ENCODE peak calls at places on chromosome 19, in four cellular contexts. One of them, this sample, is unnamed.
A peak's percentile ranks its signal among the peaks of the same experiment; 100 is the strongest.

GRCh38 chr19:16566161-16566560 is 6.1 kb downstream of the SLC35E1 start:
- DNase-seq in mammary epithelial cell: no peak
- DNase-seq in endodermal cell: no peak
- DNase-seq in IMR-90: no peak
- DNase-seq in this sample: no peak

GRCh38 chr19:30675086-30675485 is 302.9 kb downstream of the ZNF536 start:
- DNase-seq in mammary epithelial cell: no peak
- DNase-seq in endodermal cell: peak; percentile 13
- DNase-seq in IMR-90: no peak
- DNase-seq in this sample: no peak

GRCh38 chr19:35783469-35784400 is 8.4 kb downstream of the ARHGAP33 start:
- DNase-seq in mammary epithelial cell: no peak
- DNase-seq in endodermal cell: peak; percentile 76
- DNase-seq in IMR-90: no peak
- DNase-seq in this sample: no peak

GRCh38 chr19:29062486-29063435 is 150.2 kb downstream of the UQCRFS1 start:
- DNase-seq in mammary epithelial cell: no peak
- DNase-seq in endodermal cell: peak; percentile 92
- DNase-seq in IMR-90: no peak
- DNase-seq in this sample: no peak

GRCh38 chr19:17997969-17998826 is 9.8 kb upstream of the ARRDC2 start:
- DNase-seq in mammary epithelial cell: no peak
- DNase-seq in endodermal cell: peak; percentile 89
- DNase-seq in IMR-90: peak; percentile 24
- DNase-seq in this sample: peak; percentile 44

GRCh38 chr19:39127812-39128510 is 2.4 kb downstream of the PAK4 start:
- DNase-seq in mammary epithelial cell: no peak
- DNase-seq in endodermal cell: no peak
- DNase-seq in IMR-90: no peak
- DNase-seq in this sample: no peak

GRCh38 chr19:19543101-19543500 is 5.0 kb downstream of the CILP2 start:
- DNase-seq in mammary epithelial cell: no peak
- DNase-seq in endodermal cell: peak; percentile 35
- DNase-seq in IMR-90: no peak
- DNase-seq in this sample: no peak

GRCh38 chr19:45344621-45345505 is 4.3 kb downstream of the KLC3 start:
- DNase-seq in mammary epithelial cell: peak; percentile 37
- DNase-seq in endodermal cell: no peak
- DNase-seq in IMR-90: no peak
- DNase-seq in this sample: no peak

GRCh38 chr19:7979559-7979958 is 25.9 kb downstream of the ELAVL1 start:
- DNase-seq in mammary epithelial cell: no peak
- DNase-seq in endodermal cell: no peak
- DNase-seq in IMR-90: no peak
- DNase-seq in this sample: no peak

GRCh38 chr19:15280915-15281683 is 48.9 kb upstream of the EPHX3 start:
- DNase-seq in mammary epithelial cell: peak; percentile 72
- DNase-seq in endodermal cell: no peak
- DNase-seq in IMR-90: peak; percentile 89
- DNase-seq in this sample: peak; percentile 86

GRCh38 chr19:46722004-46722380 is 5.1 kb upstream of the PRKD2 start:
- DNase-seq in mammary epithelial cell: peak; percentile 61
- DNase-seq in endodermal cell: no peak
- DNase-seq in IMR-90: no peak
- DNase-seq in this sample: peak; percentile 18

GRCh38 chr19:18392417-18392816 is 5.0 kb downstream of the LRRC25 start:
- DNase-seq in mammary epithelial cell: no peak
- DNase-seq in endodermal cell: no peak
- DNase-seq in IMR-90: no peak
- DNase-seq in this sample: peak; percentile 70

GRCh38 chr19:16589917-16590316 is 17.7 kb upstream of the SLC35E1 start:
- DNase-seq in mammary epithelial cell: no peak
- DNase-seq in endodermal cell: no peak
- DNase-seq in IMR-90: no peak
- DNase-seq in this sample: no peak

GRCh38 chr19:54473983-54474382 is 887 bp upstream of the CDC42EP5 start:
- DNase-seq in mammary epithelial cell: no peak
- DNase-seq in endodermal cell: no peak
- DNase-seq in IMR-90: no peak
- DNase-seq in this sample: no peak

GRCh38 chr19:42075364-42075615 is 676 bp upstream of the ZNF574 start:
- DNase-seq in mammary epithelial cell: no peak
- DNase-seq in endodermal cell: no peak
- DNase-seq in IMR-90: no peak
- DNase-seq in this sample: no peak

GRCh38 chr19:17296278-17296677 is 6.9 kb downstream of the ABHD8 start:
- DNase-seq in mammary epithelial cell: peak; percentile 50
- DNase-seq in endodermal cell: no peak
- DNase-seq in IMR-90: peak; percentile 36
- DNase-seq in this sample: no peak

DNA sequence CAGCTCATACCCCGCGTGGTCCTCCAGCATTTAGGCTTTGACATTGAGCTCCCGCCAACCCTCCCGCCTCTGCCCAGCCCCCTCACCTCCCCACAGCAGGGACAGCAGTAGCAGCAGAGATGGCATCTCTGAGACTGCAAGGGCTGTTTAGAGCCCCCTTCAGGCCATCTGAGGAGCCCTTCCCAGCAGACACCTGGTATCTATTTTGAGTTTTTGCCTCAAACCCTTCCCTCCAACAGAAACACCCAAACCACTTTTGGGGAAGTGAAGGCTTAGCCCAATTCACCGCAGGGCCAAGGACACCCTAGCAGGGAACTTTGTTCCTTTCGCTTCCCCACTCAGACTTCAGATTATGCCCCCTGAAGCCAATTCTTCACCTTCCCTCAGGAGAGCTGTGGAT is 6.3 kb upstream of the ZNF175 start:
- DNase-seq in mammary epithelial cell: no peak
- DNase-seq in endodermal cell: peak; percentile 55
- DNase-seq in IMR-90: no peak
- DNase-seq in this sample: no peak
- TF ChIP-seq CTCF in mammary epithelial cell: no peak
- TF ChIP-seq CTCF in endodermal cell: peak; percentile 68
- TF ChIP-seq CTCF in IMR-90: no peak
- TF ChIP-seq CTCF in this sample: no peak

GRCh38 chr19:40271706-40272105 is 13.4 kb downstream of the AKT2 start:
- DNase-seq in mammary epithelial cell: no peak
- DNase-seq in endodermal cell: no peak
- DNase-seq in IMR-90: no peak
- DNase-seq in this sample: no peak

GRCh38 chr19:40270362-40271089 is 14.6 kb downstream of the AKT2 start:
- DNase-seq in mammary epithelial cell: no peak
- DNase-seq in endodermal cell: peak; percentile 73
- DNase-seq in IMR-90: no peak
- DNase-seq in this sample: no peak

GRCh38 chr19:40267601-40267997 is 17.5 kb downstream of the AKT2 start:
- DNase-seq in mammary epithelial cell: no peak
- DNase-seq in endodermal cell: no peak
- DNase-seq in IMR-90: no peak
- DNase-seq in this sample: no peak

GRCh38 chr19:40266912-40267600 is 18.1 kb downstream of the AKT2 start:
- DNase-seq in mammary epithelial cell: no peak
- DNase-seq in endodermal cell: no peak
- DNase-seq in IMR-90: no peak
- DNase-seq in this sample: no peak

DNA sequence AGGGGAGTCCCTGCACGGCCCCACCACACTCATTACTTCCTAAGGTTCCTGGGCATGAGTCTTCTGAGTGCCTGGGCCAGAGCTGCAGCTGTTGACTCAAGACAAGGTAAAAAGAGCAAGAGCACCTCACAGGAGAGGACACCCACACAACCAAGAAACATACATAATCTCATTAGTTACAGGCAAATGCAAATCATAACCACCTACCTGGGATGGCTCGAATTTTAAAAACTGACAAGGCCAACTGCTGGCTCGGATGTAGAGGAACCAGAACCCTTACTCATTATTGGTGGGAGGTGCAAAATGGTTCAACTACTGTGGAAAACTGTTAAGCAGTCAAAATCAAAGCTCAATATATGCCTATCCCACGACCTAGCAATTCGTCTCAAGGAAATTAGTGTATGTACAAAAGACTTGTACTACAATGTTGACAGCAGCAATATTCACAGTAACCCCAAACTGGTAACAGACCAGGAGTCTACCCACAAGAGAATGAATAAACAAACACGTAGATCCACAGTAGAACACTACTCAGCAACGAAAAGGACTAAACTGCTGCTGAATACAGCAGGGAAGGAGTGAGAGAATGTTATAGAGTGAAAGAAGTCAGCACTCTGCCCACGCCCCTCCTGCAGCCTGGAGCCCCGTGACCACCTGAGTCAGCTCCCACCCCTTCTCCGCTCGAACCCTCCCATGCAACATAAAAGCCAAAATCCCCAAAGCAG is 15.8 kb downstream of the AKT2 start:
- DNase-seq in mammary epithelial cell: no peak
- DNase-seq in endodermal cell: no peak
- DNase-seq in IMR-90: no peak
- DNase-seq in this sample: no peak
- H3K4me1 ChIP-seq in mammary epithelial cell: no peaks in the 10 kb centered on the region
- H3K4me1 ChIP-seq in endodermal cell: no peaks in the 10 kb centered on the region
- H3K4me1 ChIP-seq in IMR-90: peaks cover 10% of the 10 kb centered on the region
- H3K4me1 ChIP-seq in this sample: peaks cover 4% of the 10 kb centered on the region

GRCh38 chr19:32824136-32824835 is 45.3 kb downstream of the SLC7A9 start:
- DNase-seq in mammary epithelial cell: peak; percentile 46
- DNase-seq in endodermal cell: no peak
- DNase-seq in IMR-90: no peak
- DNase-seq in this sample: no peak
- TF ChIP-seq CTCF in mammary epithelial cell: no peak
- TF ChIP-seq CTCF in endodermal cell: no peak
- TF ChIP-seq CTCF in IMR-90: no peak
- TF ChIP-seq CTCF in this sample: no peak

DNA sequence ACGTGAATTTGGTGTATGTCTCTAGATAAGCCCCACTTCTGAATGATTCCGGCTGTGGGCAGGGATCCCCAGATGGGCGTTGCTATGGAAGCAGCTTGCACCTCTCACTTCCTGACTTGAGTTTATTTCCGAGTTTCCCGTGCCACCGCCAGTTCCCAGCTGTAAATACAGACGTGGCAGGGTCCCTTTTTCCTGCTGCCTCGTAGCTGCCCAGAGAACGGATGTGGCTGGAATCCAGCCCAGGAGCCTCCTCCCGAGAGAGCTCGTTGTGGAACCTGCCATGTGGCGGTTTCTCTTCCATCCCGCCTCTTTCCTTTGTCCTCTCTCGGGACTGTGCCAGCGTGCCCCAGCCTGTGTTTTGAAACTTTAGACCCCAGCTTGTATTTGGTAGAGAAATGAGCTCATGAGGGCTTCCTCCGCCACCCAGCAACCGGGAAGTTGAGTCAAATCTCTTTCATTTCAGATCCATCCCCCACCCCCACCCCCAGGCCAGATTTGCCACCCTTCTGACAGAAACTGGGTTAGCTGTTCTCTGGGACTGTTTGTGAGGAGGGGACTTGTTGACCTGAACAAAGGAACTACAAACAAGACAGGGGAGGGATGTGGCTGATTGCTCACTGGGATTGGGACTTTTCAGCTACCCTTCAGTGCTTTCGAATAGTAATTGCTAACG is 96.6 kb downstream of the SIPA1L3 start:
- DNase-seq in mammary epithelial cell: peak; percentile 87
- DNase-seq in endodermal cell: peak; percentile 81
- DNase-seq in IMR-90: peak; percentile 92
- DNase-seq in this sample: peak; percentile 92
- H3K4me1 ChIP-seq in mammary epithelial cell: peaks cover 47% of the 10 kb centered on the region
- H3K4me1 ChIP-seq in endodermal cell: peaks cover 2% of the 10 kb centered on the region
- H3K4me1 ChIP-seq in IMR-90: peaks cover 23% of the 10 kb centered on the region
- H3K4me1 ChIP-seq in this sample: peaks cover 24% of the 10 kb centered on the region